ENCODE peak calls at places on chromosome 11, in eight cellular contexts. N is GM23248, X is IMR-90, W is DND-41, U is lower lobe of right lung, E is ovary, A is right atrium auricular region, C is A549. Q is an unnamed sample.
A peak's percentile ranks its signal among the peaks of the same experiment; 100 is the strongest.

GRCh38 chr11:69094111-69094914 is 45.6 kb downstream of the TPCN2 start:
- DNase-seq in N (no peak), X (no peak), W (no peak), U (peak; percentile 44), E (no peak), A (no peak), C (no peak), Q (no peak)

GRCh38 chr11:46119352-46120216 is 1.7 kb downstream of the PHF21A start:
- DNase-seq in N (peak; percentile 75), X (peak; percentile 74), W (peak; percentile 68), U (peak; percentile 59), E (peak; percentile 70), A (no peak), C (no peak), Q (peak; percentile 53)

GRCh38 chr11:122705396-122705795 is 49.9 kb downstream of the UBASH3B start:
- DNase-seq in N (no peak), X (no peak), W (no peak), U (no peak), E (no peak), A (no peak), C (no peak), Q (no peak)

GRCh38 chr11:85863855-85864254 is 8.7 kb downstream of the CCDC83 start:
- DNase-seq in N (no peak), X (no peak), W (no peak), U (no peak), E (no peak), A (no peak), C (no peak), Q (no peak)

GRCh38 chr11:57798905-57799559 is 37.4 kb downstream of the CTNND1 start:
- DNase-seq in N (peak; percentile 84), X (peak; percentile 52), W (no peak), U (peak; percentile 53), E (peak; percentile 45), A (no peak), C (no peak), Q (no peak)

GRCh38 chr11:59801981-59802638 is 8.5 kb downstream of the MRPL16 start:
- DNase-seq in N (peak; percentile 62), X (peak; percentile 36), W (no peak), U (no peak), E (peak; percentile 39), A (no peak), C (no peak), Q (no peak)

GRCh38 chr11:67732045-67732787 is 57.8 kb upstream of the ALDH3B2 start:
- DNase-seq in N (peak; percentile 7), X (no peak), W (peak; percentile 78), U (no peak), E (no peak), A (no peak), C (peak; percentile 63), Q (peak; percentile 39)

GRCh38 chr11:75035911-75036536 is 47.3 kb downstream of the NEU3 start:
- DNase-seq in N (peak; percentile 56), X (no peak), W (peak; percentile 15), U (no peak), E (no peak), A (no peak), C (no peak), Q (no peak)

GRCh38 chr11:31500560-31500959 is 8.9 kb downstream of the IMMP1L start:
- DNase-seq in N (peak; percentile 11), X (peak; percentile 16), W (no peak), U (no peak), E (no peak), A (no peak), C (no peak), Q (no peak)

GRCh38 chr11:65227879-65228278 is 33.9 kb upstream of the POLA2 start:
- DNase-seq in N (no peak), X (no peak), W (no peak), U (no peak), E (no peak), A (no peak), C (no peak), Q (no peak)

GRCh38 chr11:65223031-65223430 is 38.7 kb upstream of the POLA2 start:
- DNase-seq in N (no peak), X (no peak), W (no peak), U (no peak), E (no peak), A (no peak), C (no peak), Q (no peak)

GRCh38 chr11:65226103-65226442 is 35.7 kb upstream of the POLA2 start:
- DNase-seq in N (no peak), X (no peak), W (no peak), U (no peak), E (no peak), A (no peak), C (no peak), Q (no peak)

GRCh38 chr11:65225284-65226102 is 36.3 kb upstream of the POLA2 start:
- DNase-seq in N (peak; percentile 85), X (peak; percentile 52), W (peak; percentile 26), U (peak; percentile 73), E (peak; percentile 58), A (peak; percentile 72), C (no peak), Q (peak; percentile 55)

GRCh38 chr11:65224939-65225283 is 36.9 kb upstream of the POLA2 start:
- DNase-seq in N (peak; percentile 92), X (peak; percentile 79), W (no peak), U (peak; percentile 76), E (no peak), A (peak; percentile 83), C (peak; percentile 35), Q (no peak)
- H3K4me3 ChIP-seq in N (peak overlapping the region; percentile 76), X (no peak overlapping the region), W (no peak overlapping the region), U (peak overlapping the region; percentile 49), E (no peak overlapping the region), A (no peak overlapping the region), C (no peak overlapping the region), Q (no peak overlapping the region)

DNA sequence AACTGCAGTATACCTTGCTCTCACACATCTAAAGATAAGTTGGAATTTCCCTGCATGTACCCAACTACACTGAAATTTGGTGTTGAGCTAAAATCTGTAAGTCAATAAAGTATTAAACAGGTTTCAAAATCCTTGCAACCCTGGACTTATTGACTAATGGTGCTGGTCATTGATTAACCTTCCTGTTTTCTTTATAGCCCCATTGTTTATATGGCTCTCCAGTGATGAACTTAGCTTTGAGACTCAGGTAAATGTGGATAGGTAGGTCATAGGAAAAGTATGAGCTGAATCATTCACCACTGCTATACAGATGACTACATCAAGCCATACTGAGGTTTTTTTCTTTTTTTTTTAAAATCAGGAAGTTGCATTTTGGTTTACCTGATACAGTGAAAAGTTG is 132.7 kb downstream of the FAT3 start:
- DNase-seq in N (no peak), X (no peak), W (no peak), U (no peak), E (no peak), A (no peak), C (no peak), Q (no peak)
- H3K4me1 ChIP-seq in N (no peaks in the 10 kb centered on the region), X (no peaks in the 10 kb centered on the region), W (no peaks in the 10 kb centered on the region), U (no peaks in the 10 kb centered on the region), E (no peaks in the 10 kb centered on the region), A (no peaks in the 10 kb centered on the region), C (peaks cover 4% of the 10 kb centered on the region), Q (no peaks in the 10 kb centered on the region)

GRCh38 chr11:77179048-77179447 is 51.0 kb downstream of the MYO7A start:
- DNase-seq in N (no peak), X (no peak), W (no peak), U (no peak), E (no peak), A (no peak), C (no peak), Q (no peak)

GRCh38 chr11:77180346-77180745 is 52.3 kb downstream of the MYO7A start:
- DNase-seq in N (no peak), X (no peak), W (no peak), U (peak; percentile 17), E (no peak), A (no peak), C (no peak), Q (no peak)

GRCh38 chr11:77181226-77181625 is 53.2 kb downstream of the MYO7A start:
- DNase-seq in N (no peak), X (no peak), W (no peak), U (peak; percentile 39), E (no peak), A (no peak), C (no peak), Q (no peak)

GRCh38 chr11:77178150-77178549 is 50.1 kb downstream of the MYO7A start:
- DNase-seq in N (no peak), X (no peak), W (no peak), U (no peak), E (no peak), A (no peak), C (no peak), Q (no peak)

GRCh38 chr11:77179681-77180080 is 51.6 kb downstream of the MYO7A start:
- DNase-seq in N (no peak), X (no peak), W (no peak), U (peak; percentile 43), E (no peak), A (no peak), C (no peak), Q (no peak)
- H3K27ac ChIP-seq in N (no peak overlapping the region), X (no peak overlapping the region), W (no peak overlapping the region), U (no peak overlapping the region), E (no peak overlapping the region), A (no peak overlapping the region), C (no peak overlapping the region), Q (no peak overlapping the region)

GRCh38 chr11:2901854-2902783 is 16.5 kb upstream of the CDKN1C start:
- DNase-seq in N (peak; percentile 99), X (peak; percentile 87), W (peak; percentile 97), U (peak; percentile 98), E (peak; percentile 93), A (peak; percentile 96), C (peak; percentile 95), Q (peak; percentile 91)

GRCh38 chr11:2902784-2903671 is 17.5 kb upstream of the CDKN1C start:
- DNase-seq in N (no peak), X (no peak), W (no peak), U (no peak), E (peak; percentile 36), A (no peak), C (no peak), Q (no peak)

GRCh38 chr11:2903672-2904011 is 18.1 kb upstream of the CDKN1C start:
- DNase-seq in N (no peak), X (no peak), W (no peak), U (no peak), E (no peak), A (no peak), C (no peak), Q (no peak)

GRCh38 chr11:2899080-2899783 is 13.7 kb upstream of the CDKN1C start:
- DNase-seq in N (no peak), X (no peak), W (no peak), U (peak; percentile 67), E (no peak), A (no peak), C (no peak), Q (no peak)

DNA sequence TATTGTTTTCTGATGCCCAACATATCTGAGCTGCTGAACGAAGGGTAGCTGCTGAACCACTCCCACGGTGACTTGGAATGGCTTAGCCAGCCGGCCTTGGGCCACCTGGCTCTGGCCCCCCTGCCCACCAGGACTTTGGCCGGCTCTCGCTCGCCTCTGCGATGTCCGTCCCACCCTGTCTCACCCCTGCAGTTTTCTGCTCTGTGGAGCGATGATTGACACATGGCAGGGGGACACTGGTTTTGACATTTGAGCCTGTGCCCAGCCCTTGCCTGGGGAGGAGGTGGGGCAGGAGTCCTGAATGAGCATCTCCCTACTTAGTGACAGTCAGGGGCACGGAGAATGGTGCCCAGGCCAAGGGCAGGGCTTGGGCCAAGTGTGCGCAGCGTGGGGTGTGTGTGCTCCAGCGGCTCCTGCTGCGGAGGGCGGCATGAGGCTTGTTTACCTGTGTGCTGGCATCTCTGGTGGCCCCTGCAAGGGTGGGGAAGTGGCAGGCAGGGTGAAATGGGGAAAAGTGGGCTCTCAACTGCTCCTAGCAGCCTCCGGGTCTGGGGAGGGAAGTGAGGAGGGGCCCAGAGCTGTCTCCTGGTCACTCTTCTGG is 15.7 kb upstream of the CDKN1C start:
- DNase-seq in N (no peak), X (no peak), W (no peak), U (peak; percentile 51), E (peak; percentile 47), A (no peak), C (no peak), Q (no peak)
- H3K4me3 ChIP-seq in N (peak overlapping the region; percentile 76), X (peak overlapping the region; percentile 49), W (no peak overlapping the region), U (peak overlapping the region; percentile 81), E (peak overlapping the region; percentile 54), A (peak overlapping the region; percentile 52), C (peak overlapping the region; percentile 90), Q (no peak overlapping the region)